ENCODE peak calls at places on chromosomes 3 and 15, in five cellular contexts. O, S, J, R and X are unnamed samples.

GRCh38 chr15:29740692-29741311 is 81.5 kb downstream of the TJP1 start:
- DNase-seq in S (no peak), J (no peak), R (peak; percentile 70), O (no peak), X (no peak)

GRCh38 chr3:111277226-111277625 is 205.6 kb downstream of the NECTIN3 start:
- DNase-seq in S (no peak), R (no peak), J (no peak), O (peak; percentile 74), X (no peak)

GRCh38 chr3:49120096-49120437 is 556 bp downstream of the USP19 start:
- DNase-seq in R (no peak), S (no peak), J (no peak), O (peak; percentile 6), X (no peak)

GRCh38 chr3:112604536-112604935 is 36.4 kb downstream of the CCDC80 start:
- DNase-seq in J (no peak), S (no peak), O (peak; percentile 86), R (peak; percentile 62), X (no peak)

GRCh38 chr15:67690936-67691335 is 134.4 kb upstream of the SKOR1 start:
- DNase-seq in O (peak; percentile 77), S (no peak), J (no peak), R (peak; percentile 22), X (no peak)

GRCh38 chr15:31279221-31280036 is 47.2 kb upstream of the KLF13 start:
- DNase-seq in R (no peak), S (no peak), O (no peak), J (peak; percentile 39), X (peak; percentile 43)

GRCh38 chr15:85531083-85531482 is 150.7 kb downstream of the AKAP13 start:
- DNase-seq in R (no peak), O (peak; percentile 80), J (no peak), S (no peak), X (no peak)

GRCh38 chr3:8854656-8855055 is 85.2 kb upstream of the OXTR start:
- DNase-seq in O (peak; percentile 65), J (no peak), S (no peak), R (no peak), X (no peak)

GRCh38 chr15:29134239-29134638 is 135.4 kb downstream of the NSMCE3 start:
- DNase-seq in O (no peak), S (no peak), R (no peak), J (peak; percentile 46), X (peak; percentile 25)

GRCh38 chr3:50587373-50587772 is 18.1 kb downstream of the HEMK1 start:
- DNase-seq in O (peak; percentile 24), R (no peak), S (no peak), J (no peak), X (no peak)

GRCh38 chr3:137737208-137737607 is 26.9 kb upstream of the SOX14 start:
- DNase-seq in R (no peak), J (no peak), S (no peak), O (no peak), X (no peak)

GRCh38 chr15:42100021-42100800 is 5.8 kb upstream of the PLA2G4D start:
- DNase-seq in O (peak; percentile 6), R (no peak), J (no peak), S (peak; percentile 26), X (no peak)

GRCh38 chr15:34039506-34040123 is 611 bp upstream of the AVEN start:
- DNase-seq in O (peak; percentile 45), J (no peak), R (peak; percentile 70), S (no peak), X (no peak)

GRCh38 chr3:123406598-123406997 is 42.3 kb downstream of the ADCY5 start:
- DNase-seq in O (no peak), S (no peak), R (no peak), J (peak; percentile 98), X (no peak)

GRCh38 chr3:31532587-31533168 is at the start of gene STT3B:
- DNase-seq in O (peak; percentile 75), S (peak; percentile 75), J (peak; percentile 90), R (peak; percentile 81), X (peak; percentile 90)

GRCh38 chr3:133763797-133764734 is 17.9 kb downstream of the TF start:
- DNase-seq in S (no peak), O (no peak), J (no peak), R (no peak), X (no peak)

GRCh38 chr3:191761906-191762305 is 300.9 kb downstream of the PYDC2 start:
- DNase-seq in S (no peak), R (no peak), J (no peak), O (no peak), X (no peak)

GRCh38 chr3:87733671-87734367 is 325.0 kb downstream of the CGGBP1 start:
- DNase-seq in R (no peak), J (no peak), S (no peak), O (no peak), X (no peak)

GRCh38 chr3:31634485-31634884 is 101.8 kb downstream of the STT3B start:
- DNase-seq in O (peak; percentile 70), S (peak; percentile 51), J (no peak), R (no peak), X (no peak)

GRCh38 chr3:16056210-16056607 is 118.3 kb upstream of the GALNT15 start:
- DNase-seq in R (no peak), O (no peak), S (no peak), J (peak; percentile 84), X (peak; percentile 83)

GRCh38 chr3:136141891-136142290 is 54.2 kb downstream of the MSL2 start:
- DNase-seq in S (peak; percentile 89), R (no peak), J (no peak), O (peak; percentile 49), X (no peak)

GRCh38 chr15:41944313-41944940 is 27.9 kb downstream of the EHD4 start:
- DNase-seq in J (peak; percentile 85), O (peak; percentile 94), S (peak; percentile 76), R (no peak), X (peak; percentile 79)

GRCh38 chr3:129481783-129482332 is 41.8 kb downstream of the IFT122 start:
- DNase-seq in R (no peak), J (peak; percentile 82), O (no peak), S (no peak), X (peak; percentile 88)

GRCh38 chr15:99249270-99249817 is at the start of gene TTC23:
- DNase-seq in S (peak; percentile 83), O (peak; percentile 89), R (no peak), J (no peak), X (no peak)

GRCh38 chr3:176807938-176808337 is 389.3 kb downstream of the TBL1XR1 start:
- DNase-seq in S (no peak), O (no peak), R (no peak), J (no peak), X (no peak)

GRCh38 chr15:71706461-71707229 is 103.7 kb upstream of the NR2E3 start:
- DNase-seq in O (no peak), S (no peak), R (no peak), J (no peak), X (no peak)

GRCh38 chr3:146781606-146782005 is 176.5 kb upstream of the PLSCR5 start:
- DNase-seq in S (no peak), O (peak; percentile 29), R (no peak), J (no peak), X (no peak)

GRCh38 chr3:195139091-195139875 is 131.7 kb downstream of the XXYLT1 start:
- DNase-seq in J (no peak), R (no peak), O (no peak), S (no peak), X (no peak)

GRCh38 chr3:139670196-139670595 is 7.6 kb downstream of the NMNAT3 start:
- DNase-seq in R (no peak), S (no peak), O (no peak), J (no peak), X (no peak)

GRCh38 chr15:51924146-51925068 is 47.2 kb downstream of the LEO1 start:
- DNase-seq in J (no peak), S (no peak), O (no peak), R (no peak), X (no peak)

GRCh38 chr3:193974147-193974546 is 161.8 kb upstream of the HES1 start:
- DNase-seq in R (no peak), J (no peak), S (no peak), O (peak; percentile 42), X (no peak)

GRCh38 chr3:100245932-100246331 is 14.9 kb upstream of the TBC1D23 start:
- DNase-seq in J (no peak), S (no peak), O (peak; percentile 73), R (no peak), X (no peak)

GRCh38 chr15:70379938-70380337 is 282.2 kb upstream of the TLE3 start:
- DNase-seq in R (no peak), S (no peak), O (no peak), J (peak; percentile 53), X (peak; percentile 53)

GRCh38 chr15:101320501-101321052 is 25.5 kb upstream of the SNRPA1 start:
- DNase-seq in J (peak; percentile 79), O (peak; percentile 51), R (peak; percentile 26), S (peak; percentile 54), X (no peak)

GRCh38 chr15:92466834-92467233 is 73.2 kb downstream of the ST8SIA2 start:
- DNase-seq in S (no peak), O (no peak), R (no peak), J (no peak), X (no peak)

DNA sequence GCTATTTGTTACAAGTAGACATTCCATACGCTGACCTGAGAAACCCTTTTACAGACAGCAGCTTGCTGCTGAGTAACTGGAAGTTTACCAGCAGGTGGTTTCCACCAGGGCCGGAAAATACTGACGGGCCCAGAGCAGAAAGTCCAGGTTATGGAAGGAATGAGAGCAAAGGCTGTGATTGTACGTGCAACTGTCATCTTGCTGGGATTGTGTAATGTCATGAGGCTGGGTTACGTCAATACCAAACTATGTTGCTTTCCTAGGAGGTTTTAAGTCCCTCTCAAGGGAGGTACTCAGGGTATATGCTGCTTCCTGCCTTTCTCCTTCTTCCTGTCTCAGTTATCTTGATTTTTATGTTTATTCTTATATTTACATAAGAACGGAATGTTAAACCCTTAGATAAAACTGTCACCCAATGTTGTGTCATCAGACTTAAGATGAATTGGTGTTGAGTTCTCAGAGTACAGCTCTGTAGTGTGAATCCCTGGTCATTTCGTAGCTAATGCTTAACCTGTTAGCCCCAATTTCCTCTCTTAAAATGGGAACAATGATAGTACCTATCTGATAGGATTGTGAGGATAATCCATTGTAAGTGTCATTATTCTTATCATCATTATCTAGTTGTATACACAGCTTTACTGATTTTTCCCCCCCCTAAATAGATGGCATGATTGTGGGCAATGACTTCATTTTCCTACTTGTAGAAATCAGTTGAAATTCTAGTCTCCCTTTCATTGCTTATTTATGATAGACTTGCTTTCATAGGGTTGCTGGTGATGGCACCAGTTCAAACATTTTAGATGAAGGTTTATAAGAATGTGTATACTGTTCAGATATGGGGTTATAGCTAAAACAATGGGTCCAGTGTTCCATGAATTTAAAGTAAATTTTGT is 101.4 kb downstream of the FNDC3B start:
- DNase-seq in O (peak; percentile 98), J (peak; percentile 78), R (no peak), S (peak; percentile 91), X (no peak)
- H3K4me1 ChIP-seq in O (peaks cover 28% of the 10 kb centered on the region), J (peaks cover 68% of the 10 kb centered on the region), R (peaks cover 55% of the 10 kb centered on the region), S (peaks cover 58% of the 10 kb centered on the region), X (peaks cover 69% of the 10 kb centered on the region)

GRCh38 chr15:74311734-74312444 is 55.6 kb downstream of the CYP11A1 start:
- DNase-seq in O (peak; percentile 8), J (no peak), S (no peak), R (peak; percentile 36), X (no peak)
- TF ChIP-seq CTCF in O (peak; percentile 50), J (no peak), S (peak; percentile 40), R (peak; percentile 51), X (no peak)

GRCh38 chr3:11592460-11593298 is 51.0 kb downstream of the VGLL4 start:
- DNase-seq in S (no peak), J (no peak), O (peak; percentile 68), R (no peak), X (no peak)
- H3K4me1 ChIP-seq in S (peaks cover 20% of the 10 kb centered on the region), J (peaks cover 78% of the 10 kb centered on the region), O (peaks cover 41% of the 10 kb centered on the region), R (no peaks in the 10 kb centered on the region), X (peaks cover 64% of the 10 kb centered on the region)

GRCh38 chr3:46907960-46908293 is 30.4 kb downstream of the PTH1R start:
- DNase-seq in O (no peak), J (no peak), S (no peak), R (no peak), X (no peak)
- TF ChIP-seq CTCF in O (no peak), J (no peak), S (no peak), R (no peak), X (no peak)

GRCh38 chr15:40054056-40054745 is 15.2 kb upstream of the SRP14 start:
- DNase-seq in O (peak; percentile 31), J (peak; percentile 64), S (no peak), R (peak; percentile 67), X (peak; percentile 70)
- H3K4me1 ChIP-seq in O (peaks cover 19% of the 10 kb centered on the region), J (peaks cover 19% of the 10 kb centered on the region), S (peaks cover 16% of the 10 kb centered on the region), R (peaks cover 54% of the 10 kb centered on the region), X (peaks cover 25% of the 10 kb centered on the region)